ENCODE peak calls at places on chromosomes 1 and 21, in four cellular contexts. H is effector memory CD8-positive, alpha-beta T cell; E is lower lobe of right lung; S is endothelial cell. T is an unnamed sample.
A peak's percentile ranks its signal among the peaks of the same experiment; 100 is the strongest.

GRCh38 chr1:94326329-94326728 is 88.9 kb upstream of the ARHGAP29 start:
- DNase-seq in S (peak; percentile 35), H (no peak), E (no peak), T (no peak)

GRCh38 chr1:103230061-103230460 is 121.7 kb upstream of the COL11A1 start:
- DNase-seq in E (no peak), S (no peak), H (no peak), T (no peak)

GRCh38 chr1:7108251-7108650 is 323.0 kb downstream of the CAMTA1 start:
- DNase-seq in E (no peak), S (no peak), H (no peak), T (no peak)

GRCh38 chr1:226682841-226683800 is 56.0 kb downstream of the ITPKB start:
- DNase-seq in E (no peak), S (no peak), H (peak; percentile 36), T (no peak)

GRCh38 chr1:156898151-156898550 is 4.6 kb downstream of the PEAR1 start:
- DNase-seq in E (peak; percentile 63), H (no peak), S (peak; percentile 72), T (no peak)

GRCh38 chr1:147902183-147902845 is at the start of gene GJA8:
- DNase-seq in H (no peak), E (no peak), S (no peak), T (no peak)

GRCh38 chr1:91020967-91021685 is 709 bp downstream of the ZNF644 start:
- DNase-seq in S (peak; percentile 80), E (peak; percentile 75), H (peak; percentile 59), T (peak; percentile 52)

GRCh38 chr21:33937931-33938339 is 22.3 kb upstream of the ATP5PO start:
- DNase-seq in S (no peak), E (no peak), H (peak; percentile 53), T (no peak)

GRCh38 chr1:27503961-27504587 is 14.1 kb upstream of the WASF2 start:
- DNase-seq in S (no peak), H (no peak), E (peak; percentile 8), T (no peak)

GRCh38 chr1:167645625-167646410 is 15.8 kb downstream of the RCSD1 start:
- DNase-seq in S (no peak), H (no peak), E (no peak), T (no peak)

GRCh38 chr1:246197076-246197475 is 310.0 kb downstream of the SMYD3 start:
- DNase-seq in E (no peak), H (no peak), S (no peak), T (no peak)

GRCh38 chr1:177833631-177834030 is 136.2 kb downstream of the SEC16B start:
- DNase-seq in S (no peak), H (no peak), E (no peak), T (no peak)

GRCh38 chr1:245691897-245692296 is 537.1 kb downstream of the KIF26B start:
- DNase-seq in S (no peak), H (no peak), E (no peak), T (no peak)

GRCh38 chr1:184419734-184420161 is 32.9 kb downstream of the C1orf21 start:
- DNase-seq in E (no peak), S (no peak), H (no peak), T (no peak)

GRCh38 chr1:2476066-2476999 is at the start of gene PLCH2:
- DNase-seq in H (no peak), E (no peak), S (no peak), T (no peak)

GRCh38 chr1:59393211-59394180 is 96.6 kb downstream of the FGGY start:
- DNase-seq in E (no peak), H (no peak), S (no peak), T (no peak)

GRCh38 chr1:219837274-219837993 is 90.9 kb downstream of the SLC30A10 start:
- DNase-seq in H (no peak), S (peak; percentile 51), E (no peak), T (no peak)

GRCh38 chr1:2082064-2082463 is 31.9 kb downstream of the PRKCZ start:
- DNase-seq in E (no peak), H (no peak), S (no peak), T (no peak)

GRCh38 chr1:20446796-20447195 is 39.2 kb downstream of the CAMK2N1 start:
- DNase-seq in S (no peak), H (no peak), E (no peak), T (no peak)

GRCh38 chr1:218476385-218476784 is 131.2 kb downstream of the TGFB2 start:
- DNase-seq in H (no peak), E (no peak), S (no peak), T (no peak)

GRCh38 chr1:147169171-147169570 is 3.1 kb downstream of the PRKAB2 start:
- DNase-seq in E (no peak), H (no peak), S (no peak), T (no peak)

GRCh38 chr1:14955986-14956385 is 197.6 kb upstream of the TMEM51 start:
- DNase-seq in H (no peak), S (no peak), E (no peak), T (no peak)

GRCh38 chr1:201504799-201505504 is 2.0 kb downstream of the CSRP1 start:
- DNase-seq in H (no peak), S (no peak), E (no peak), T (no peak)

GRCh38 chr1:100926240-100926639 is 30.4 kb downstream of the SLC30A7 start:
- DNase-seq in H (no peak), E (no peak), S (no peak), T (no peak)

GRCh38 chr1:147822292-147822691 is 61.9 kb upstream of the GJA5 start:
- DNase-seq in H (no peak), S (no peak), E (no peak), T (no peak)

GRCh38 chr21:42089665-42090310 is 18.7 kb downstream of the UMODL1 start:
- DNase-seq in H (no peak), E (no peak), S (no peak), T (no peak)

GRCh38 chr1:153841463-153841994 is 66.3 kb downstream of the SLC27A3 start:
- DNase-seq in E (no peak), H (no peak), S (no peak), T (no peak)

GRCh38 chr1:37556712-37557196 is at the start of gene DNALI1:
- DNase-seq in S (peak; percentile 95), E (peak; percentile 90), H (no peak), T (no peak)

GRCh38 chr1:155934097-155934932 is at the start of gene KHDC4:
- DNase-seq in E (peak; percentile 96), H (peak; percentile 92), S (peak; percentile 88), T (peak; percentile 95)

GRCh38 chr1:115676498-115677171 is 34.9 kb downstream of the VANGL1 start:
- DNase-seq in E (no peak), S (no peak), H (no peak), T (no peak)

GRCh38 chr1:44812822-44813543 is 4.7 kb downstream of the BTBD19 start:
- DNase-seq in S (peak; percentile 47), E (peak; percentile 59), H (no peak), T (no peak)

GRCh38 chr21:35084869-35085268 is 35.8 kb upstream of the RUNX1 start:
- DNase-seq in E (no peak), S (no peak), H (no peak), T (no peak)

GRCh38 chr1:165467706-165468105 is 22.8 kb upstream of the RXRG start:
- DNase-seq in S (no peak), E (no peak), H (no peak), T (no peak)

GRCh38 chr1:237677979-237678378 is 212.7 kb downstream of the ZP4 start:
- DNase-seq in E (no peak), H (no peak), S (no peak), T (no peak)

GRCh38 chr1:236945002-236945401 is 59.2 kb downstream of the MT1HL1 start:
- DNase-seq in S (no peak), E (no peak), H (no peak), T (no peak)

GRCh38 chr1:23531695-23532094 is 662 bp upstream of the E2F2 start:
- DNase-seq in H (no peak), E (no peak), S (no peak), T (no peak)